ENCODE peak calls at places on chromosomes 3 and 15, in five cellular contexts. H is activated T-helper 9 cell treated with anti-CD3 and anti-CD28 coated beads, Interleukin-2, amount 50 U/mL, for 16 hours; F is SK-N-DZ; S is posterior vena cava; N is CD8-positive, alpha-beta memory T cell. D is an unnamed sample.

GRCh38 chr3:45498532-45498931 is 96.0 kb upstream of the LIMD1 start:
- DNase-seq in F (no peak), N (no peak), H (no peak), S (no peak), D (no peak)

GRCh38 chr3:4340077-4340410 is 36.9 kb downstream of the SETMAR start:
- DNase-seq in F (no peak), S (no peak), N (no peak), H (no peak), D (no peak)

GRCh38 chr3:114928989-114929620 is 218.0 kb downstream of the ZBTB20 start:
- DNase-seq in N (no peak), S (no peak), H (no peak), F (no peak), D (no peak)

GRCh38 chr3:66303556-66303955 is 82.8 kb downstream of the SLC25A26 start:
- DNase-seq in S (no peak), H (peak; percentile 36), N (peak; percentile 45), F (no peak), D (no peak)

GRCh38 chr15:71080705-71081104 is 34.6 kb upstream of the THSD4 start:
- DNase-seq in S (no peak), H (no peak), F (no peak), N (no peak), D (no peak)

GRCh38 chr3:161890147-161890625 is 393.6 kb downstream of the OTOL1 start:
- DNase-seq in S (no peak), F (peak; percentile 8), H (no peak), N (no peak), D (no peak)

GRCh38 chr15:85411992-85412538 is 31.7 kb downstream of the AKAP13 start:
- DNase-seq in S (no peak), N (no peak), H (no peak), F (no peak), D (no peak)

GRCh38 chr3:141940204-141940776 is 63.8 kb downstream of the ATP1B3 start:
- DNase-seq in S (peak; percentile 64), F (no peak), N (no peak), H (no peak), D (peak; percentile 8)

GRCh38 chr3:127544151-127544805 is 46.3 kb downstream of the TPRA1 start:
- DNase-seq in N (peak; percentile 41), H (peak; percentile 44), S (peak; percentile 91), F (peak; percentile 89), D (peak; percentile 83)

GRCh38 chr3:183493296-183494045 is 62.0 kb downstream of the KLHL6 start:
- DNase-seq in F (no peak), S (no peak), N (no peak), H (no peak), D (no peak)

GRCh38 chr15:70875001-70875782 is 17.0 kb downstream of the THAP10 start:
- DNase-seq in S (no peak), H (no peak), N (no peak), F (no peak), D (no peak)

GRCh38 chr15:101675796-101676582 is 23.8 kb upstream of the TM2D3 start:
- DNase-seq in N (no peak), H (no peak), S (no peak), F (no peak), D (peak; percentile 62)

GRCh38 chr3:100155590-100155989 is 41.3 kb upstream of the FILIP1L start:
- DNase-seq in H (no peak), N (no peak), S (no peak), F (no peak), D (no peak)

GRCh38 chr3:10514407-10515069 is 9.2 kb upstream of the ATP2B2 start:
- DNase-seq in F (no peak), S (peak; percentile 52), H (no peak), N (no peak), D (no peak)

GRCh38 chr3:54131026-54131605 is 8.8 kb downstream of the CACNA2D3 start:
- DNase-seq in H (no peak), N (no peak), S (no peak), F (no peak), D (no peak)

GRCh38 chr3:72746412-72747411 is 101.5 kb downstream of the SHQ1 start:
- DNase-seq in H (no peak), S (no peak), N (no peak), F (no peak), D (no peak)

GRCh38 chr3:13110678-13111116 is 37.5 kb upstream of the IQSEC1 start:
- DNase-seq in H (no peak), N (no peak), F (no peak), S (peak; percentile 67), D (no peak)

GRCh38 chr3:129260606-129261005 is 11.2 kb downstream of the COPG1 start:
- DNase-seq in H (no peak), S (no peak), F (no peak), N (no peak), D (no peak)